ENCODE peak calls at places on chromosomes 11 and 22, in six cellular contexts. One of them, this sample, is unnamed.

GRCh38 chr22:44483878-44484277 is 14.2 kb downstream of the RTL6 start:
- DNase-seq in H9: no peak
- DNase-seq in trophoblast cell: no peak
- DNase-seq in H1: no peak
- DNase-seq in mesenchymal stem cell: no peak
- DNase-seq in neuronal stem cell: no peak
- DNase-seq in this sample: no peak

GRCh38 chr11:48341466-48341865 is 16.7 kb downstream of the OR4C3 start:
- DNase-seq in H9: no peak
- DNase-seq in trophoblast cell: no peak
- DNase-seq in H1: no peak
- DNase-seq in mesenchymal stem cell: no peak
- DNase-seq in neuronal stem cell: no peak
- DNase-seq in this sample: no peak

GRCh38 chr22:43974028-43974545 is 18.8 kb downstream of the SAMM50 start:
- DNase-seq in H9: no peak
- DNase-seq in trophoblast cell: no peak
- DNase-seq in H1: no peak
- DNase-seq in mesenchymal stem cell: no peak
- DNase-seq in neuronal stem cell: no peak
- DNase-seq in this sample: no peak

GRCh38 chr11:60172011-60172410 is 10.9 kb downstream of the MS4A6A start:
- DNase-seq in H9: no peak
- DNase-seq in trophoblast cell: no peak
- DNase-seq in H1: no peak
- DNase-seq in mesenchymal stem cell: no peak
- DNase-seq in neuronal stem cell: no peak
- DNase-seq in this sample: no peak

GRCh38 chr11:23192256-23192655 is 332.0 kb upstream of the CCDC179 start:
- DNase-seq in H9: no peak
- DNase-seq in trophoblast cell: no peak
- DNase-seq in H1: no peak
- DNase-seq in mesenchymal stem cell: no peak
- DNase-seq in neuronal stem cell: no peak
- DNase-seq in this sample: peak

GRCh38 chr11:17476317-17477083 is at the start of gene ABCC8:
- DNase-seq in H9: peak
- DNase-seq in trophoblast cell: no peak
- DNase-seq in H1: peak
- DNase-seq in mesenchymal stem cell: no peak
- DNase-seq in neuronal stem cell: no peak
- DNase-seq in this sample: no peak

GRCh38 chr22:47419239-47419638 is 656.8 kb downstream of the TBC1D22A start:
- DNase-seq in H9: no peak
- DNase-seq in trophoblast cell: no peak
- DNase-seq in H1: no peak
- DNase-seq in mesenchymal stem cell: no peak
- DNase-seq in neuronal stem cell: no peak
- DNase-seq in this sample: no peak

GRCh38 chr11:116454020-116454645 is 318.7 kb downstream of the BUD13 start:
- DNase-seq in H9: peak
- DNase-seq in trophoblast cell: peak
- DNase-seq in H1: peak
- DNase-seq in mesenchymal stem cell: peak
- DNase-seq in neuronal stem cell: no peak
- DNase-seq in this sample: peak

GRCh38 chr11:97225794-97226193 is 836.0 kb downstream of the JRKL start:
- DNase-seq in H9: no peak
- DNase-seq in trophoblast cell: no peak
- DNase-seq in H1: no peak
- DNase-seq in mesenchymal stem cell: no peak
- DNase-seq in neuronal stem cell: no peak
- DNase-seq in this sample: no peak

GRCh38 chr11:61650781-61651571 is 29.2 kb upstream of the DAGLA start:
- DNase-seq in H9: peak
- DNase-seq in trophoblast cell: no peak
- DNase-seq in H1: peak
- DNase-seq in mesenchymal stem cell: no peak
- DNase-seq in neuronal stem cell: no peak
- DNase-seq in this sample: no peak

GRCh38 chr22:45334068-45334467 is 24.3 kb downstream of the FAM118A start:
- DNase-seq in H9: no peak
- DNase-seq in trophoblast cell: no peak
- DNase-seq in H1: no peak
- DNase-seq in mesenchymal stem cell: no peak
- DNase-seq in neuronal stem cell: no peak
- DNase-seq in this sample: no peak

GRCh38 chr11:3340025-3340424 is 38.9 kb downstream of the ZNF195 start:
- DNase-seq in H9: no peak
- DNase-seq in trophoblast cell: peak
- DNase-seq in H1: no peak
- DNase-seq in mesenchymal stem cell: peak
- DNase-seq in neuronal stem cell: no peak
- DNase-seq in this sample: peak

GRCh38 chr11:68763926-68764657 is 12.8 kb upstream of the TESMIN start:
- DNase-seq in H9: no peak
- DNase-seq in trophoblast cell: peak
- DNase-seq in H1: no peak
- DNase-seq in mesenchymal stem cell: no peak
- DNase-seq in neuronal stem cell: no peak
- DNase-seq in this sample: no peak

GRCh38 chr11:60363542-60364525 is 14.5 kb upstream of the MS4A7 start:
- DNase-seq in H9: peak
- DNase-seq in trophoblast cell: peak
- DNase-seq in H1: peak
- DNase-seq in mesenchymal stem cell: peak
- DNase-seq in neuronal stem cell: peak
- DNase-seq in this sample: peak

GRCh38 chr11:69700278-69701140 is 3.3 kb downstream of the FGF19 start:
- DNase-seq in H9: peak
- DNase-seq in trophoblast cell: no peak
- DNase-seq in H1: peak
- DNase-seq in mesenchymal stem cell: peak
- DNase-seq in neuronal stem cell: no peak
- DNase-seq in this sample: peak

GRCh38 chr11:2317354-2318050 is 15.7 kb downstream of the TSPAN32 start:
- DNase-seq in H9: no peak
- DNase-seq in trophoblast cell: no peak
- DNase-seq in H1: no peak
- DNase-seq in mesenchymal stem cell: no peak
- DNase-seq in neuronal stem cell: no peak
- DNase-seq in this sample: no peak

GRCh38 chr22:30044369-30044768 is 35.9 kb upstream of the HORMAD2 start:
- DNase-seq in H9: no peak
- DNase-seq in trophoblast cell: no peak
- DNase-seq in H1: no peak
- DNase-seq in mesenchymal stem cell: peak
- DNase-seq in neuronal stem cell: no peak
- DNase-seq in this sample: peak

GRCh38 chr11:1553808-1554594 is 18.1 kb downstream of the DUSP8 start:
- DNase-seq in H9: peak
- DNase-seq in trophoblast cell: no peak
- DNase-seq in H1: peak
- DNase-seq in mesenchymal stem cell: no peak
- DNase-seq in neuronal stem cell: no peak
- DNase-seq in this sample: no peak

GRCh38 chr22:35631597-35631996 is 14.5 kb upstream of the MB start:
- DNase-seq in H9: peak
- DNase-seq in trophoblast cell: peak
- DNase-seq in H1: peak
- DNase-seq in mesenchymal stem cell: no peak
- DNase-seq in neuronal stem cell: no peak
- DNase-seq in this sample: no peak

GRCh38 chr11:17846852-17847453 is 112.4 kb downstream of the KCNC1 start:
- DNase-seq in H9: no peak
- DNase-seq in trophoblast cell: no peak
- DNase-seq in H1: no peak
- DNase-seq in mesenchymal stem cell: no peak
- DNase-seq in neuronal stem cell: peak
- DNase-seq in this sample: peak

GRCh38 chr11:110085255-110085838 is 7.8 kb upstream of the ZC3H12C start:
- DNase-seq in H9: no peak
- DNase-seq in trophoblast cell: no peak
- DNase-seq in H1: no peak
- DNase-seq in mesenchymal stem cell: peak
- DNase-seq in neuronal stem cell: no peak
- DNase-seq in this sample: peak

GRCh38 chr11:16528639-16529038 is 172.3 kb upstream of the SOX6 start:
- DNase-seq in H9: no peak
- DNase-seq in trophoblast cell: no peak
- DNase-seq in H1: no peak
- DNase-seq in mesenchymal stem cell: no peak
- DNase-seq in neuronal stem cell: no peak
- DNase-seq in this sample: no peak

GRCh38 chr11:83862691-83863090 is 576.5 kb upstream of the CCDC90B start:
- DNase-seq in H9: no peak
- DNase-seq in trophoblast cell: no peak
- DNase-seq in H1: no peak
- DNase-seq in mesenchymal stem cell: no peak
- DNase-seq in neuronal stem cell: no peak
- DNase-seq in this sample: no peak

GRCh38 chr11:64787526-64788320 is 9.4 kb upstream of the SF1 start:
- DNase-seq in H9: peak
- DNase-seq in trophoblast cell: peak
- DNase-seq in H1: peak
- DNase-seq in mesenchymal stem cell: peak
- DNase-seq in neuronal stem cell: no peak
- DNase-seq in this sample: peak

GRCh38 chr11:128845334-128845780 is 21.7 kb downstream of the KCNJ1 start:
- DNase-seq in H9: no peak
- DNase-seq in trophoblast cell: no peak
- DNase-seq in H1: no peak
- DNase-seq in mesenchymal stem cell: no peak
- DNase-seq in neuronal stem cell: no peak
- DNase-seq in this sample: no peak

DNA sequence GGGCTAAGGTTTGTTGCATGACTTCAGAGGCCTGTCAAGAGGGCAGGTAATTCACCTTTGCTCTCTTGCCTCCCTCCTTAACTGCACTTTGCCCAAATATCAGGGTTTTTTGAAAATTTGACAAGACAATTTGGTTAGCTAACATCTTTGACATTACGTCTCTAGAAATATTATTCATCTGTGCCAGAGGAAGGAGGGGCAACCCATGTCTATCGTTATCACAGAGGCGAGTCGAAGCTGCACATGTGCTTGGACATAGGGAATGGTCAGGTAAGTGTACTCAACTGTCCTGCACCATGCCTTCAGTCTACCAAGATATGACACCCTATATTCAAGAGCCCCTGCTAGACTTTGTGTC is 3.7 kb downstream of the AKIP1 start:
- DNase-seq in H9: no peak
- DNase-seq in trophoblast cell: no peak
- DNase-seq in H1: no peak
- DNase-seq in mesenchymal stem cell: no peak
- DNase-seq in neuronal stem cell: no peak
- DNase-seq in this sample: no peak
- H4K91ac ChIP-seq in H9: no peak
- H4K91ac ChIP-seq in trophoblast cell: no peak
- H4K91ac ChIP-seq in H1: no peak
- H4K91ac ChIP-seq in mesenchymal stem cell: no peak
- H4K91ac ChIP-seq in neuronal stem cell: no peak
- H4K91ac ChIP-seq in this sample: peak

DNA sequence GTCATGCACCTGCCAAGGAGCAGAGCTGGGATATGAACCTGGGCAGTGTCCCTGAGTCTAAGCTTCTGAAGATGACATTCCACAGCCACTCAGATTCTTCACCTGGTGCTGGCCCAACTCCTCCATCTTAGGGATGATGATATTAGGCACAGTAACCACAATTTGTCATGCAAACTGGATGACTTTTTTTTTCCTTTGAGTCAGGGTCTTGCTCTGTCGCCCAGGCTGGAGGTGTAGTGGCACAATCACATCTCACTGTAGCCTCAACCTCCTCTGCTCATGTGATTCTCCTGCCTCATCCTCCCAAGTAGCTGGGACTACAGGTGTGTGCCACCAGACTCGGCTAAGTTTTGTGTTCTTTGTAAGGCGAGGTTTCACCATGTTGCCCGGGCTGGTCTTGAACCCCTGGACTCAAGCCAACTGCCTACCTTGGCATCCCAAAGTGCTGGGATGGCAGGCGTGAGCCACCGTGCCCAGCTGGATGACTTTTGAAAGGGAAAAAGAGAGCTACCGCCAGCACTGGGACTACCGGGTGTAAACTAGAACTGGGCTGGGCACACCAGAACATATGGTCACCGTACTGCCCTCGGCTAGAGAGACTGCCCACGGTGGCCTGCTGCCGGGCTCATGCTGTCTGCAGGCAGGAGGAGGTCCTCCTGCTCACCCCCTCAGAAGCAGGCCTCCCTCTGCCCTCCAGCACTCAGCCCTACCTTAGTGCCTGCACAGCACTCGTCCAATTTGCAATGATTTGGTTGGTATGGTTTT is 77.7 kb downstream of the NAT10 start:
- DNase-seq in H9: no peak
- DNase-seq in trophoblast cell: no peak
- DNase-seq in H1: no peak
- DNase-seq in mesenchymal stem cell: no peak
- DNase-seq in neuronal stem cell: no peak
- DNase-seq in this sample: no peak
- H4K91ac ChIP-seq in H9: no peak
- H4K91ac ChIP-seq in trophoblast cell: no peak
- H4K91ac ChIP-seq in H1: no peak
- H4K91ac ChIP-seq in mesenchymal stem cell: no peak
- H4K91ac ChIP-seq in neuronal stem cell: peak
- H4K91ac ChIP-seq in this sample: no peak

DNA sequence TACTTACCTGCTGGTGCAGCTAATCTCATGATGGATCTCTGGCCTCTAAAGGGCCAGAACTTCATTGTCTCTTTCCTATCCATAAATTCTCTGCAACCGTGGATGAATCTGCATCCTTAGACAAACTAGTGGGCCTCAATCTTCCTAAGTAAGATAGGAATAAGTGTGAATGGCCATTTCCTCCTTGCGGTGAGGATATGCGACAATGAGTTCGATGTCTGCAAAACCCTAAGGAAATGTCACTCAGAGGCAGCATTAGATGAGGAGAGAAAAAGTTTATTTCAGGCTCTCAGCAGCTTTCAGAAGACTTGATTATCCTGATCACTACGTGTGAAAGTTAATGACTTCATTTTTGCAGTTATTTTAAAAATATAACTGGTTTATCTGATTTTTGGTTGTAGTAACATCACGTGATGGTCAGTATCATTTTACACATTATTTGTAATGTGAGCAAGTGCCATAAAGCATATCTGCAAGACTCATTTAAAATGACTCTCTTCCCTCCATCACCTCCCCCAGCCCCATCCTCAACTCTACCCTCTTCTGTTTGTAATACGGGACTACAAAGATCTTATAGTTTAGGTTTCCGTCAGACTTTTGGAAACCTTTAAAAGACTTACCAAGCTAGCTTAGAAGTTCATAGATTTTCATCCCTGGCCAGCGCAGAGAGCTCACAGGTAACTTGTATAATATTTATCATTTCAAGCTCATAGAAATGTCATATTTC is 10.2 kb downstream of the GRAP2 start:
- DNase-seq in H9: no peak
- DNase-seq in trophoblast cell: no peak
- DNase-seq in H1: no peak
- DNase-seq in mesenchymal stem cell: no peak
- DNase-seq in neuronal stem cell: no peak
- DNase-seq in this sample: no peak
- H4K91ac ChIP-seq in H9: no peak
- H4K91ac ChIP-seq in trophoblast cell: no peak
- H4K91ac ChIP-seq in H1: no peak
- H4K91ac ChIP-seq in mesenchymal stem cell: no peak
- H4K91ac ChIP-seq in neuronal stem cell: no peak
- H4K91ac ChIP-seq in this sample: no peak

GRCh38 chr11:133984828-133985227 is 28.1 kb upstream of the IGSF9B start:
- DNase-seq in H9: no peak
- DNase-seq in trophoblast cell: no peak
- DNase-seq in H1: no peak
- DNase-seq in mesenchymal stem cell: no peak
- DNase-seq in neuronal stem cell: no peak
- DNase-seq in this sample: no peak
- H4K91ac ChIP-seq in H9: no peak
- H4K91ac ChIP-seq in trophoblast cell: no peak
- H4K91ac ChIP-seq in H1: no peak
- H4K91ac ChIP-seq in mesenchymal stem cell: no peak
- H4K91ac ChIP-seq in neuronal stem cell: no peak
- H4K91ac ChIP-seq in this sample: no peak

This sample was measured in IMR-90.